ENCODE peak calls at places on chromosome 7, in six cellular contexts. L, K, Y, P, T and I are unnamed samples.
A peak's percentile ranks its signal among the peaks of the same experiment; 100 is the strongest.

GRCh38 chr7:41222704-41223103 is 480.2 kb downstream of the INHBA start:
- DNase-seq in L (no peak), K (no peak), Y (no peak), P (no peak), T (no peak), I (no peak)

GRCh38 chr7:39647816-39648215 is 24.4 kb downstream of the RALA start:
- DNase-seq in L (no peak), K (no peak), Y (no peak), P (no peak), T (no peak), I (no peak)

GRCh38 chr7:3943265-3943664 is 642.2 kb downstream of the SDK1 start:
- DNase-seq in L (no peak), K (peak; percentile 15), Y (no peak), P (peak; percentile 53), T (no peak), I (no peak)

GRCh38 chr7:100567045-100567730 is 6.5 kb downstream of the SAP25 start:
- DNase-seq in L (no peak), K (no peak), Y (no peak), P (no peak), T (no peak), I (no peak)

GRCh38 chr7:42573904-42574692 is 337.1 kb upstream of the GLI3 start:
- DNase-seq in L (no peak), K (no peak), Y (no peak), P (no peak), T (no peak), I (no peak)

GRCh38 chr7:44962483-44963251 is 16.1 kb downstream of the MYO1G start:
- DNase-seq in L (no peak), K (no peak), Y (no peak), P (peak; percentile 86), T (no peak), I (peak; percentile 18)

GRCh38 chr7:137715546-137715945 is 131.2 kb downstream of the DGKI start:
- DNase-seq in L (no peak), K (no peak), Y (no peak), P (no peak), T (no peak), I (no peak)

GRCh38 chr7:156578978-156579430 is 61.6 kb upstream of the RNF32 start:
- DNase-seq in L (no peak), K (peak; percentile 65), Y (peak; percentile 73), P (no peak), T (no peak), I (peak; percentile 34)

GRCh38 chr7:35424869-35425495 is 171.1 kb upstream of the TBX20 start:
- DNase-seq in L (peak; percentile 64), K (peak; percentile 63), Y (peak; percentile 1), P (peak; percentile 76), T (peak; percentile 74), I (no peak)

GRCh38 chr7:46972205-46972604 is 609.7 kb downstream of the TNS3 start:
- DNase-seq in L (no peak), K (peak; percentile 32), Y (no peak), P (no peak), T (peak; percentile 83), I (no peak)

GRCh38 chr7:12540850-12541249 is 29.7 kb upstream of the SCIN start:
- DNase-seq in L (no peak), K (no peak), Y (no peak), P (no peak), T (no peak), I (no peak)

GRCh38 chr7:80098795-80099194 is 35.8 kb upstream of the GNAI1 start:
- DNase-seq in L (no peak), K (peak; percentile 54), Y (no peak), P (no peak), T (no peak), I (no peak)

GRCh38 chr7:146690987-146691386 is 574.4 kb downstream of the CNTNAP2 start:
- DNase-seq in L (no peak), K (no peak), Y (no peak), P (no peak), T (no peak), I (no peak)

GRCh38 chr7:110754649-110755048 is 336.3 kb upstream of the LRRN3 start:
- DNase-seq in L (no peak), K (no peak), Y (no peak), P (no peak), T (no peak), I (no peak)

GRCh38 chr7:22150221-22150620 is 204.5 kb upstream of the CDCA7L start:
- DNase-seq in L (no peak), K (no peak), Y (no peak), P (no peak), T (no peak), I (no peak)

GRCh38 chr7:88357794-88358533 is 51.3 kb upstream of the STEAP4 start:
- DNase-seq in L (no peak), K (no peak), Y (no peak), P (no peak), T (peak; percentile 63), I (no peak)

GRCh38 chr7:121313220-121313792 is 15.5 kb upstream of the WNT16 start:
- DNase-seq in L (no peak), K (no peak), Y (no peak), P (no peak), T (peak; percentile 74), I (no peak)

GRCh38 chr7:35828817-35829216 is 28.0 kb downstream of the SEPTIN7 start:
- DNase-seq in L (no peak), K (no peak), Y (no peak), P (no peak), T (no peak), I (no peak)

GRCh38 chr7:19798986-19799385 is 25.6 kb upstream of the TMEM196 start:
- DNase-seq in L (no peak), K (no peak), Y (no peak), P (no peak), T (no peak), I (no peak)